ENCODE peak calls at places on chromosomes 11 and 22, in six cellular contexts. One of them, this sample, is unnamed. For H3K36me3, the result is how much of the 10 kb centered on the place peaks cover.

GRCh38 chr11:45590743-45591142 is 74.7 kb downstream of the CHST1 start:
- DNase-seq in A673: no peak
- DNase-seq in heart left ventricle: peak
- DNase-seq in Peyer's patch: no peak
- DNase-seq in GM23338: no peak
- DNase-seq in thyroid gland: peak
- DNase-seq in this sample: no peak

GRCh38 chr11:35190804-35191348 is 51.9 kb downstream of the CD44 start:
- DNase-seq in A673: no peak
- DNase-seq in heart left ventricle: no peak
- DNase-seq in Peyer's patch: no peak
- DNase-seq in GM23338: no peak
- DNase-seq in thyroid gland: no peak
- DNase-seq in this sample: no peak

GRCh38 chr11:32792111-32792947 is 2.1 kb downstream of the CCDC73 start:
- DNase-seq in A673: no peak
- DNase-seq in heart left ventricle: no peak
- DNase-seq in Peyer's patch: no peak
- DNase-seq in GM23338: no peak
- DNase-seq in thyroid gland: no peak
- DNase-seq in this sample: no peak

GRCh38 chr11:30579776-30580175 is 6.4 kb downstream of the MPPED2 start:
- DNase-seq in A673: no peak
- DNase-seq in heart left ventricle: no peak
- DNase-seq in Peyer's patch: no peak
- DNase-seq in GM23338: no peak
- DNase-seq in thyroid gland: no peak
- DNase-seq in this sample: no peak

GRCh38 chr11:61138940-61139339 is 22.3 kb downstream of the VPS37C start:
- DNase-seq in A673: peak
- DNase-seq in heart left ventricle: peak
- DNase-seq in Peyer's patch: no peak
- DNase-seq in GM23338: no peak
- DNase-seq in thyroid gland: no peak
- DNase-seq in this sample: no peak

GRCh38 chr22:43151251-43152000 is at the start of gene TSPO:
- DNase-seq in A673: peak
- DNase-seq in heart left ventricle: peak
- DNase-seq in Peyer's patch: peak
- DNase-seq in GM23338: peak
- DNase-seq in thyroid gland: peak
- DNase-seq in this sample: peak

GRCh38 chr11:35160902-35161585 is 22.1 kb downstream of the CD44 start:
- DNase-seq in A673: no peak
- DNase-seq in heart left ventricle: no peak
- DNase-seq in Peyer's patch: no peak
- DNase-seq in GM23338: no peak
- DNase-seq in thyroid gland: no peak
- DNase-seq in this sample: no peak

GRCh38 chr11:3008746-3009336 is 16.7 kb upstream of the NAP1L4 start:
- DNase-seq in A673: no peak
- DNase-seq in heart left ventricle: no peak
- DNase-seq in Peyer's patch: peak
- DNase-seq in GM23338: no peak
- DNase-seq in thyroid gland: no peak
- DNase-seq in this sample: no peak

GRCh38 chr11:27161071-27161470 is 120.5 kb downstream of the BBOX1 start:
- DNase-seq in A673: no peak
- DNase-seq in heart left ventricle: no peak
- DNase-seq in Peyer's patch: no peak
- DNase-seq in GM23338: no peak
- DNase-seq in thyroid gland: no peak
- DNase-seq in this sample: no peak

GRCh38 chr11:82505384-82505783 is 228.3 kb downstream of the FAM181B start:
- DNase-seq in A673: peak
- DNase-seq in heart left ventricle: no peak
- DNase-seq in Peyer's patch: no peak
- DNase-seq in GM23338: peak
- DNase-seq in thyroid gland: no peak
- DNase-seq in this sample: no peak

GRCh38 chr11:10487002-10487647 is 32.1 kb downstream of the AMPD3 start:
- DNase-seq in A673: no peak
- DNase-seq in heart left ventricle: no peak
- DNase-seq in Peyer's patch: peak
- DNase-seq in GM23338: no peak
- DNase-seq in thyroid gland: no peak
- DNase-seq in this sample: peak

GRCh38 chr11:133586903-133587517 is 54.7 kb upstream of the OPCML start:
- DNase-seq in A673: no peak
- DNase-seq in heart left ventricle: no peak
- DNase-seq in Peyer's patch: no peak
- DNase-seq in GM23338: no peak
- DNase-seq in thyroid gland: no peak
- DNase-seq in this sample: no peak

GRCh38 chr22:38869663-38870062 is 2.4 kb downstream of the CBX6 start:
- DNase-seq in A673: no peak
- DNase-seq in heart left ventricle: no peak
- DNase-seq in Peyer's patch: peak
- DNase-seq in GM23338: no peak
- DNase-seq in thyroid gland: no peak
- DNase-seq in this sample: no peak

GRCh38 chr11:121814962-121815361 is 301.1 kb downstream of the BLID start:
- DNase-seq in A673: no peak
- DNase-seq in heart left ventricle: no peak
- DNase-seq in Peyer's patch: no peak
- DNase-seq in GM23338: no peak
- DNase-seq in thyroid gland: no peak
- DNase-seq in this sample: no peak

GRCh38 chr11:63614136-63614664 is at the start of gene PLAAT3:
- DNase-seq in A673: peak
- DNase-seq in heart left ventricle: peak
- DNase-seq in Peyer's patch: peak
- DNase-seq in GM23338: peak
- DNase-seq in thyroid gland: peak
- DNase-seq in this sample: peak

GRCh38 chr11:22666700-22667439 is 459 bp downstream of the GAS2 start:
- DNase-seq in A673: peak
- DNase-seq in heart left ventricle: peak
- DNase-seq in Peyer's patch: no peak
- DNase-seq in GM23338: peak
- DNase-seq in thyroid gland: peak
- DNase-seq in this sample: peak

DNA sequence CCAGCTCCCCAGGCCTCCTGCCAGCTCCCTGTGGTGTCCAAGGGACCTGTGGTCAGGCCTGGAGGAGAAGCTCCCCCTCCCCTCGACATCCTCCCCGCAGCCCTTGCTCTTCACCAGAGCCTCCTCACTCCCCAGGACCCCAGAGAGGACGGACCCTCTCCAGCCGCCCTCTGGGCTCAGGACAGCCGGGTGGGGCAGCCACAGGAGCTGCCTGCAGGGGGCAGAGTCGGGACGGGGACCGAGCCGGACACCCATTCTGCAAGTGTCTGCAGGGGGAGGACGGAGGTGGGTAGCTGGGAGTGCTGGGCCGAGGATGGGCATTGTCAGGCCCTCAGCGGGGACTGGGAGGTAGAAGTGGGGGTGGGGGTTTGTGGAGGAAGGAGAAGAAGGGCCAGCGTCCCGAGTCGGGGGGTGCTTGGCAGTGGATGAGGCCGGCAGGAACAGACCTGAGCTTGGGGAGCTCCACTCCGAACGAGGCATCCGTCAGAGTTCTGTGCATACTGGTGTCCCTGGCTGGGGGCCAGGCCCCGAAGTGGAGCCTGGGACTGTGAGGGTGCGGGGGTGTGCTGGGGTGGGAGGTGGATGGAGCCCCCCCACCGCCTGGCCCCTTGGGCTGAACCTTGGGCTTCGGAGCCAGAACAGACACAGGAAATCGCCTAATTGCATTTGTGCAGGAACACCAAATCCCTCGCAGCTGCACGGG is 15.2 kb downstream of the PRR33 start:
- DNase-seq in A673: peak
- DNase-seq in heart left ventricle: peak
- DNase-seq in Peyer's patch: peak
- DNase-seq in GM23338: peak
- DNase-seq in thyroid gland: no peak
- DNase-seq in this sample: no peak
- H3K27ac ChIP-seq in A673: no peak
- H3K27ac ChIP-seq in heart left ventricle: peak
- H3K27ac ChIP-seq in Peyer's patch: peak
- H3K27ac ChIP-seq in GM23338: no peak
- H3K27ac ChIP-seq in thyroid gland: no peak
- H3K27ac ChIP-seq in this sample: no peak

GRCh38 chr11:123064268-123064657 is 2.3 kb upstream of the HSPA8 start:
- DNase-seq in A673: no peak
- DNase-seq in heart left ventricle: no peak
- DNase-seq in Peyer's patch: peak
- DNase-seq in GM23338: no peak
- DNase-seq in thyroid gland: no peak
- DNase-seq in this sample: no peak
- H3K36me3 ChIP-seq in A673: under half
- H3K36me3 ChIP-seq in heart left ventricle: under half
- H3K36me3 ChIP-seq in Peyer's patch: under half
- H3K36me3 ChIP-seq in GM23338: under half
- H3K36me3 ChIP-seq in thyroid gland: under half
- H3K36me3 ChIP-seq in this sample: under half

GRCh38 chr11:529740-530411 is 5.5 kb downstream of the HRAS start:
- DNase-seq in A673: no peak
- DNase-seq in heart left ventricle: no peak
- DNase-seq in Peyer's patch: no peak
- DNase-seq in GM23338: no peak
- DNase-seq in thyroid gland: no peak
- DNase-seq in this sample: no peak
- TF ChIP-seq CTCF in A673: no peak
- TF ChIP-seq CTCF in heart left ventricle: no peak
- TF ChIP-seq CTCF in Peyer's patch: no peak
- TF ChIP-seq CTCF in GM23338: peak
- TF ChIP-seq CTCF in thyroid gland: no peak
- TF ChIP-seq CTCF in this sample: no peak

GRCh38 chr22:23127788-23128187 is 14.0 kb downstream of the RSPH14 start:
- DNase-seq in A673: no peak
- DNase-seq in heart left ventricle: no peak
- DNase-seq in Peyer's patch: no peak
- DNase-seq in GM23338: no peak
- DNase-seq in thyroid gland: no peak
- DNase-seq in this sample: no peak

GRCh38 chr22:23126165-23127054 is 15.4 kb downstream of the RSPH14 start:
- DNase-seq in A673: no peak
- DNase-seq in heart left ventricle: no peak
- DNase-seq in Peyer's patch: no peak
- DNase-seq in GM23338: no peak
- DNase-seq in thyroid gland: no peak
- DNase-seq in this sample: no peak

GRCh38 chr22:23129149-23129548 is 12.6 kb downstream of the RSPH14 start:
- DNase-seq in A673: no peak
- DNase-seq in heart left ventricle: no peak
- DNase-seq in Peyer's patch: no peak
- DNase-seq in GM23338: no peak
- DNase-seq in thyroid gland: no peak
- DNase-seq in this sample: no peak

GRCh38 chr22:23127055-23127756 is 14.6 kb downstream of the RSPH14 start:
- DNase-seq in A673: no peak
- DNase-seq in heart left ventricle: no peak
- DNase-seq in Peyer's patch: no peak
- DNase-seq in GM23338: no peak
- DNase-seq in thyroid gland: no peak
- DNase-seq in this sample: no peak

GRCh38 chr22:23128269-23129108 is 13.3 kb downstream of the RSPH14 start:
- DNase-seq in A673: peak
- DNase-seq in heart left ventricle: peak
- DNase-seq in Peyer's patch: peak
- DNase-seq in GM23338: peak
- DNase-seq in thyroid gland: peak
- DNase-seq in this sample: peak
- H3K27ac ChIP-seq in A673: no peak
- H3K27ac ChIP-seq in heart left ventricle: no peak
- H3K27ac ChIP-seq in Peyer's patch: no peak
- H3K27ac ChIP-seq in GM23338: no peak
- H3K27ac ChIP-seq in thyroid gland: no peak
- H3K27ac ChIP-seq in this sample: no peak

GRCh38 chr11:65915821-65916251 is 3.0 kb downstream of the C11orf68 start:
- DNase-seq in A673: peak
- DNase-seq in heart left ventricle: peak
- DNase-seq in Peyer's patch: peak
- DNase-seq in GM23338: peak
- DNase-seq in thyroid gland: no peak
- DNase-seq in this sample: no peak

GRCh38 chr11:65917434-65918210 is 1.2 kb downstream of the C11orf68 start:
- DNase-seq in A673: no peak
- DNase-seq in heart left ventricle: no peak
- DNase-seq in Peyer's patch: no peak
- DNase-seq in GM23338: no peak
- DNase-seq in thyroid gland: peak
- DNase-seq in this sample: no peak

GRCh38 chr11:65916391-65916790 is 2.5 kb downstream of the C11orf68 start:
- DNase-seq in A673: no peak
- DNase-seq in heart left ventricle: no peak
- DNase-seq in Peyer's patch: no peak
- DNase-seq in GM23338: no peak
- DNase-seq in thyroid gland: no peak
- DNase-seq in this sample: no peak

GRCh38 chr11:65917077-65917433 is 1.8 kb downstream of the C11orf68 start:
- DNase-seq in A673: no peak
- DNase-seq in heart left ventricle: no peak
- DNase-seq in Peyer's patch: no peak
- DNase-seq in GM23338: no peak
- DNase-seq in thyroid gland: no peak
- DNase-seq in this sample: no peak

DNA sequence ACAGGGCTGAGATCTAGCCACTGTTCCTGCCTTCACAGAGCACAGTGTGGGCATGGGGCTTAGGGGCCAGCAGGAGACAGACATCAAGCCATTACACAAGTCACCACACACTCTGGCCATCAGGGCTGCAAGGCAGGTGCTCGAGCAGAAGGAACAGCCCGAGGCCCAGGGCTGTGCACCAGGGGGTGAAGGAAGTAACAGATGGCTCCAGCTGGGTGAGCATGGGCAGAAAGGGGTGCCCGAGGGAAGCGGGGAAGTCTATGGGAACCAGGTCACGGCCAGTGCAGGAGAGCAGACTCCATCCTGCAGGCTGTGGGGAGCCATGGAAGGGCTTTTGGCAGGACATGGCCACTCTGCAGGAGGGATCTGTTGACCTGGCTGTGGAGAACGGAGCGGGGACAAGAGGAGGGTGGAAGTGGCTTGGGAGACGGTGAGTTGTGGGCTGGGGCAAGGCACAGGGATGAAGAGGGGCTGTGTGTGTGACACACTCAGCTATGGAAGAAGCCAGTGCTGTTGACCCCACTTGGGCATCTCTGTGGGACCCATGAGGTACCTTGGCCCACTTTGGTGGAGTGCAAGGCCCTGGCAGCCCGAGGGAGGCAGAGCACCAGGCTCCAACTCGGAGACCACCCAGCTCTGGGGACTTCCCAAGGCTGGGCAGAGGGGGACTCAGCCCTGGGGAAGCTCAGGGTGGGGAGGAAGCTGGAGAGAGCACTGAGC is 3.6 kb downstream of the C11orf68 start:
- DNase-seq in A673: no peak
- DNase-seq in heart left ventricle: no peak
- DNase-seq in Peyer's patch: no peak
- DNase-seq in GM23338: no peak
- DNase-seq in thyroid gland: no peak
- DNase-seq in this sample: no peak
- H3K36me3 ChIP-seq in A673: under half
- H3K36me3 ChIP-seq in heart left ventricle: under half
- H3K36me3 ChIP-seq in Peyer's patch: under half
- H3K36me3 ChIP-seq in GM23338: under half
- H3K36me3 ChIP-seq in thyroid gland: under half
- H3K36me3 ChIP-seq in this sample: under half

This sample was measured in CD8-positive, alpha-beta T cell.